ENCODE peak calls at places on chromosome 1, in eight cellular contexts. M is naive thymus-derived CD4-positive, alpha-beta T cell; I is tibial artery; P is breast epithelium; C is ovary; E is mammary epithelial cell; O is spleen; Y is heart right ventricle. K is an unnamed sample.

GRCh38 chr1:112887599-112888303 is 68.2 kb downstream of the SLC16A1 start:
- DNase-seq in M (no peak), I (no peak), P (no peak), C (no peak), E (no peak), O (no peak), Y (no peak), K (no peak)

GRCh38 chr1:98732985-98733781 is 71.7 kb downstream of the SNX7 start:
- DNase-seq in M (no peak), I (no peak), P (no peak), C (no peak), E (no peak), O (no peak), Y (no peak), K (no peak)

GRCh38 chr1:235093013-235093618 is 35.5 kb downstream of the TOMM20 start:
- DNase-seq in M (no peak), I (peak; percentile 76), P (no peak), C (no peak), E (no peak), O (no peak), Y (peak; percentile 43), K (peak; percentile 42)

GRCh38 chr1:87330201-87330953 is 1.7 kb downstream of the LMO4 start:
- DNase-seq in M (peak; percentile 11), I (no peak), P (no peak), C (peak; percentile 31), E (peak; percentile 23), O (peak; percentile 79), Y (no peak), K (no peak)

GRCh38 chr1:115748396-115749130 is 20.0 kb downstream of the CASQ2 start:
- DNase-seq in M (no peak), I (no peak), P (no peak), C (no peak), E (peak; percentile 63), O (no peak), Y (no peak), K (no peak)

GRCh38 chr1:98330224-98330623 is 331.3 kb upstream of the SNX7 start:
- DNase-seq in M (no peak), I (no peak), P (no peak), C (no peak), E (no peak), O (no peak), Y (no peak), K (no peak)

GRCh38 chr1:231376101-231376500 is 38.0 kb downstream of the SPRTN start:
- DNase-seq in M (no peak), I (no peak), P (no peak), C (no peak), E (no peak), O (no peak), Y (no peak), K (no peak)

GRCh38 chr1:181033128-181033798 is 520 bp upstream of the MR1 start:
- DNase-seq in M (no peak), I (no peak), P (no peak), C (peak; percentile 36), E (peak; percentile 90), O (no peak), Y (no peak), K (no peak)

GRCh38 chr1:153465728-153466625 is 5.5 kb upstream of the S100A7 start:
- DNase-seq in M (peak; percentile 61), I (peak; percentile 77), P (no peak), C (peak; percentile 67), E (peak; percentile 39), O (peak; percentile 88), Y (peak; percentile 63), K (peak; percentile 36)

GRCh38 chr1:88730995-88731394 is 46.9 kb downstream of the PKN2 start:
- DNase-seq in M (no peak), I (no peak), P (no peak), C (no peak), E (no peak), O (no peak), Y (no peak), K (no peak)

GRCh38 chr1:242146640-242147039 is 147.7 kb upstream of the MAP1LC3C start:
- DNase-seq in M (no peak), I (no peak), P (no peak), C (no peak), E (no peak), O (no peak), Y (no peak), K (no peak)

GRCh38 chr1:242139437-242139836 is 140.5 kb upstream of the MAP1LC3C start:
- DNase-seq in M (no peak), I (no peak), P (no peak), C (no peak), E (no peak), O (no peak), Y (no peak), K (no peak)

GRCh38 chr1:242139986-242140385 is 141.1 kb upstream of the MAP1LC3C start:
- DNase-seq in M (no peak), I (no peak), P (no peak), C (no peak), E (no peak), O (no peak), Y (no peak), K (no peak)

DNA sequence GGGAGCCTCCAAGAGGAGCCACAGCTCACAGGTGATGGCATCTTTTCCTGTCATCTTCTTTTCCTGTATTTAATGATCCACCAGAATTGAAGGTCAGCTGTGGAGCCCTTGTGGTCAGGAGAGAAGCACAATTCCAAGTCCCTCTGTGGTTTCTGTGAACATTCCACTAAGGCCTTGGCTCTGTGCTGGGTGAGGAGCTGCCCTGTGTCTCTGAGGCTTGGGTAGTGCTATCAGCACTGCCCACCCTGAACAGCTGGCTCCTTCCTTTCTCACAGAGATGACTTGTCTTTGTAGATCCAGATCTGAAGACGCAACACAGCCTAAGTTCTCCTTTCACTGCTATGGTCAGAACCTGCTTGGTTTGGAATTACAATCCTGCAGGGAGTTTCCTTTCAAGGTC is 142.0 kb upstream of the MAP1LC3C start:
- DNase-seq in M (no peak), I (no peak), P (no peak), C (no peak), E (no peak), O (no peak), Y (no peak), K (no peak)
- H3K4me1 ChIP-seq in M (no peaks in the 10 kb centered on the region), I (no peaks in the 10 kb centered on the region), P (no peaks in the 10 kb centered on the region), C (no peaks in the 10 kb centered on the region), E (no peaks in the 10 kb centered on the region), O (no peaks in the 10 kb centered on the region), Y (no peaks in the 10 kb centered on the region), K (no peaks in the 10 kb centered on the region)

DNA sequence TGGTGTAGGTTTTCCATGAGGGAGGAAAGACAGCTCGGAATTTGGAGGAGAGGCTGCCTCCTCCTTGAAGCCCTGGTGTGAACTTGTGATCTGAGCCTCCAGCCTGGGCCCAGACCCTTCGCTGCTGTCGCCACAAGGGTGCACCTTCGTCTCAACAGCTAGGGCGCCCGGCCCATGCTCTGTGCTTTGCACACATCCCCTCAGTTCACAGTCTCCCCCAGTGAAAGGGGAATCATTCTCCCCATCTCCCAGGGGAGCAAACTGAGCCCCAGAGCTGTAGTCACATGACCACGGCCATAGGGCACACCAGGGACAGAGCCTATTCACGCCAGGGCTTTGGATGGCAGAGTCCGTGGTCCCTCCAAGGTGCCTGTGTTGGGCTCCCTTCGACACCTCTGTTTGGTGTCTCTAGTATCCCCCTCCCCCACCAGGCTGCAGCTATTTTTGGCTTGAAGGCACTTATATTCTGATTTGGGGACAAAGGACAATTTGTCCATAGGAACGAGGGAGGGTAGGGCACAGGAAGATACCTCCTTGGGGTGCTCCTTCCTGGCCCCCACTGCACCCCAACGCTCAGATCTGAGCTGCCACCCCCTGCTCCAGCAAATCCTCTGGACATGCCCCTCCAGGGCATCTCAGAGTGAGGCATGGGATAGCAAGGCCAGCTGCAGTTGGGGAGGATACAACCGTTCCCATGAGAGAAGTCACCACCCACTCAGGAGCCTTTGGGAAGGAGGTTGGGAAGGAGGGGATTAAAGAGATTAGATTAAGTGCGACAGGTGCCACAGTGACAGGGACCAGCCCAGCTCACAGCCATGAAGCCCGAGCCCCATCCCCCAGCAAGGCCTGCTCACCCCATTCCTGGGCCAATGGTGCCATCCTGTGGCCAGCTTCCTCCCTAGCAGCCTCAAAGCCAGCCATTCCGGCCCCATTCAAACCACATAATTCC is 15.7 kb downstream of the MATN1 start:
- DNase-seq in M (peak; percentile 49), I (peak; percentile 77), P (peak; percentile 79), C (peak; percentile 72), E (peak; percentile 49), O (peak; percentile 86), Y (peak; percentile 77), K (peak; percentile 67)
- H3K27ac ChIP-seq in M (no peak overlapping the region), I (no peak overlapping the region), P (no peak overlapping the region), C (no peak overlapping the region), E (no peak overlapping the region), O (no peak overlapping the region), Y (no peak overlapping the region), K (no peak overlapping the region)

GRCh38 chr1:55311979-55312378 is 96.8 kb upstream of the USP24 start:
- DNase-seq in M (no peak), I (no peak), P (no peak), C (no peak), E (no peak), O (no peak), Y (no peak), K (no peak)
- H3K9me3 ChIP-seq in M (no peaks in the 10 kb centered on the region), I (no peaks in the 10 kb centered on the region), P (no peaks in the 10 kb centered on the region), C (no peaks in the 10 kb centered on the region), E (no peaks in the 10 kb centered on the region), O (no peaks in the 10 kb centered on the region), Y (no peaks in the 10 kb centered on the region), K (no peaks in the 10 kb centered on the region)

DNA sequence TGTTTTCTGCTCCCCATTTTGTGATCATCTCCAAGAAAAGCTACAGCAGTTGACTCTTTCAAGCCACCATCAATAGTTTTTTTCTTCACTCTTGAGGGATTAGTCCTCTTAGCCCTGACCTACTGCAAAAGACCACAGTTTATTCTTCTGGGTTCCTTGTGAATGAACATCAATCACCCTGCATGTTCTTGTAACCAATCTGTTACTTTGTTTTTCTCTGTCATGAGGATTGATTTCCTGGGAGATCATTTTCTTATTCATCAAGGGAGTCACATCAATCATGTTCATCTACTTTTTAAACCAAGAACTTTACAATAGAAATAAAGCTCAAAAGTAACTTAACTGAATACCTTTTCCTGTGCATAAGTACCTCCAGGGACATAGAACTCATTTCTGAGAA is 21.9 kb downstream of the ILDR2 start:
- DNase-seq in M (no peak), I (no peak), P (no peak), C (no peak), E (no peak), O (no peak), Y (no peak), K (no peak)
- H3K4me1 ChIP-seq in M (no peaks in the 10 kb centered on the region), I (peaks cover 5% of the 10 kb centered on the region), P (no peaks in the 10 kb centered on the region), C (no peaks in the 10 kb centered on the region), E (peaks cover 12% of the 10 kb centered on the region), O (no peaks in the 10 kb centered on the region), Y (peaks cover 5% of the 10 kb centered on the region), K (peaks cover 12% of the 10 kb centered on the region)

GRCh38 chr1:160827418-160827817 is 31.4 kb downstream of the LY9 start:
- DNase-seq in M (no peak), I (no peak), P (no peak), C (no peak), E (peak; percentile 35), O (no peak), Y (no peak), K (no peak)
- H3K27ac ChIP-seq in M (no peak overlapping the region), I (no peak overlapping the region), P (no peak overlapping the region), C (no peak overlapping the region), E (no peak overlapping the region), O (no peak overlapping the region), Y (no peak overlapping the region), K (no peak overlapping the region)

GRCh38 chr1:38392866-38393265 is 346.3 kb upstream of the POU3F1 start:
- DNase-seq in M (no peak), I (no peak), P (no peak), C (no peak), E (no peak), O (no peak), Y (no peak), K (no peak)
- H3K9me3 ChIP-seq in M (peaks cover 15% of the 10 kb centered on the region), I (peaks cover 25% of the 10 kb centered on the region), P (peaks cover 44% of the 10 kb centered on the region), C (no peaks in the 10 kb centered on the region), E (no peaks in the 10 kb centered on the region), O (peaks cover 15% of the 10 kb centered on the region), Y (no peaks in the 10 kb centered on the region), K (peaks cover 61% of the 10 kb centered on the region)

GRCh38 chr1:32249831-32250525 is 1.1 kb upstream of the LCK start:
- DNase-seq in M (peak; percentile 87), I (no peak), P (no peak), C (peak; percentile 34), E (no peak), O (peak; percentile 94), Y (peak; percentile 35), K (peak; percentile 31)
- H3K4me1 ChIP-seq in M (peaks cover 51% of the 10 kb centered on the region), I (peaks cover 25% of the 10 kb centered on the region), P (peaks cover 10% of the 10 kb centered on the region), C (peaks cover 12% of the 10 kb centered on the region), E (peaks cover 34% of the 10 kb centered on the region), O (peaks cover 91% of the 10 kb centered on the region), Y (peaks cover 54% of the 10 kb centered on the region), K (peaks cover 78% of the 10 kb centered on the region)

K was measured in left ventricle myocardium inferior.